ENCODE peak calls at places on chromosomes 11 and 22, in ten cellular contexts. F, Z, S, Y, V, G, X, Q, H and L are unnamed samples.

GRCh38 chr22:22810018-22810427 is 77.6 kb upstream of the IGLL5 start:
- DNase-seq in F (no peak), Z (peak; percentile 18), S (peak; percentile 38), Y (no peak), V (peak; percentile 65), G (peak; percentile 79), X (peak; percentile 48), Q (peak; percentile 79), H (peak; percentile 77), L (peak; percentile 37)

GRCh38 chr22:44023404-44024287 is 456 bp upstream of the PARVB start:
- DNase-seq in F (no peak), Z (no peak), S (peak; percentile 76), Y (no peak), V (no peak), G (peak; percentile 75), X (peak; percentile 8), Q (peak; percentile 66), H (peak; percentile 7), L (no peak)

GRCh38 chr11:125451400-125452124 is 44.5 kb downstream of the FEZ1 start:
- DNase-seq in F (peak; percentile 76), Z (no peak), S (peak; percentile 72), Y (no peak), V (no peak), G (peak; percentile 84), X (no peak), Q (peak; percentile 41), H (no peak), L (no peak)

GRCh38 chr11:13786688-13787087 is 118.2 kb downstream of the FAR1 start:
- DNase-seq in F (no peak), Z (no peak), S (no peak), Y (no peak), V (no peak), G (no peak), X (no peak), Q (no peak), H (no peak), L (no peak)

GRCh38 chr22:27474711-27475547 is 326.6 kb downstream of the MN1 start:
- DNase-seq in F (no peak), Z (peak; percentile 65), S (no peak), Y (no peak), V (no peak), G (no peak), X (no peak), Q (peak; percentile 58), H (no peak), L (no peak)

GRCh38 chr11:112334381-112334780 is 73.7 kb upstream of the PLET1 start:
- DNase-seq in F (no peak), Z (no peak), S (no peak), Y (no peak), V (no peak), G (no peak), X (no peak), Q (no peak), H (no peak), L (no peak)

GRCh38 chr11:12842933-12843636 is 166.0 kb upstream of the RASSF10 start:
- DNase-seq in F (peak; percentile 60), Z (no peak), S (no peak), Y (peak; percentile 24), V (no peak), G (peak; percentile 39), X (no peak), Q (no peak), H (no peak), L (no peak)

GRCh38 chr11:32939866-32940265 is 47.3 kb downstream of the QSER1 start:
- DNase-seq in F (no peak), Z (no peak), S (no peak), Y (no peak), V (no peak), G (no peak), X (no peak), Q (no peak), H (no peak), L (no peak)

GRCh38 chr11:62017878-62018642 is 50.6 kb upstream of the FTH1 start:
- DNase-seq in F (no peak), Z (no peak), S (no peak), Y (no peak), V (no peak), G (no peak), X (no peak), Q (no peak), H (no peak), L (no peak)

GRCh38 chr11:102341844-102342318 is 5.1 kb upstream of the BIRC2 start:
- DNase-seq in F (peak; percentile 81), Z (peak; percentile 68), S (peak; percentile 40), Y (peak; percentile 53), V (peak; percentile 42), G (peak; percentile 74), X (peak; percentile 68), Q (peak; percentile 87), H (peak; percentile 47), L (peak; percentile 89)

GRCh38 chr11:123702137-123702536 is 39.3 kb downstream of the ZNF202 start:
- DNase-seq in F (no peak), Z (no peak), S (no peak), Y (no peak), V (no peak), G (peak; percentile 49), X (no peak), Q (no peak), H (no peak), L (no peak)

GRCh38 chr11:63843042-63843441 is 4.1 kb downstream of the MARK2 start:
- DNase-seq in F (no peak), Z (no peak), S (no peak), Y (no peak), V (no peak), G (no peak), X (no peak), Q (no peak), H (no peak), L (no peak)

GRCh38 chr22:41021039-41021654 is 70.0 kb downstream of the RBX1 start:
- DNase-seq in F (no peak), Z (no peak), S (peak; percentile 14), Y (peak; percentile 42), V (no peak), G (peak; percentile 9), X (no peak), Q (peak; percentile 24), H (no peak), L (no peak)

GRCh38 chr11:4551346-4551979 is 6.5 kb downstream of the OR52M1 start:
- DNase-seq in F (no peak), Z (no peak), S (no peak), Y (no peak), V (no peak), G (no peak), X (no peak), Q (no peak), H (no peak), L (no peak)

GRCh38 chr11:70225629-70226582 is 22.8 kb downstream of the FADD start:
- DNase-seq in F (no peak), Z (no peak), S (no peak), Y (no peak), V (no peak), G (no peak), X (no peak), Q (no peak), H (no peak), L (no peak)

GRCh38 chr11:77038825-77039326 is 4.7 kb downstream of the B3GNT6 start:
- DNase-seq in F (no peak), Z (no peak), S (no peak), Y (no peak), V (no peak), G (no peak), X (no peak), Q (no peak), H (no peak), L (no peak)

GRCh38 chr22:22184277-22184807 is 60.2 kb upstream of the VPREB1 start:
- DNase-seq in F (no peak), Z (no peak), S (no peak), Y (no peak), V (no peak), G (no peak), X (no peak), Q (no peak), H (no peak), L (no peak)

GRCh38 chr11:64233913-64234839 is at the start of gene VEGFB:
- DNase-seq in F (no peak), Z (no peak), S (peak; percentile 81), Y (peak; percentile 32), V (peak; percentile 66), G (peak; percentile 74), X (no peak), Q (peak; percentile 84), H (peak; percentile 69), L (no peak)

GRCh38 chr22:39316440-39317083 is 2.9 kb downstream of the RPL3 start:
- DNase-seq in F (peak; percentile 77), Z (no peak), S (peak; percentile 61), Y (peak; percentile 40), V (peak; percentile 56), G (peak; percentile 76), X (peak; percentile 60), Q (peak; percentile 70), H (peak; percentile 65), L (no peak)

GRCh38 chr11:103222801-103223200 is 113.6 kb downstream of the DYNC2H1 start:
- DNase-seq in F (no peak), Z (no peak), S (no peak), Y (no peak), V (no peak), G (no peak), X (no peak), Q (no peak), H (no peak), L (no peak)

GRCh38 chr11:1150769-1151365 is 6.9 kb upstream of the MUC5AC start:
- DNase-seq in F (no peak), Z (no peak), S (peak; percentile 8), Y (no peak), V (no peak), G (no peak), X (no peak), Q (no peak), H (no peak), L (no peak)